ENCODE peak calls at places on chromosome 17, in four cellular contexts. Y is myocyte, J is hypothalamus, H is lung. K is an unnamed sample.

GRCh38 chr17:28726396-28726911 is 421 bp upstream of the TLCD1 start:
- DNase-seq in Y (peak), J (peak), H (peak), K (peak)

GRCh38 chr17:81093576-81094223 is 58.7 kb downstream of the BAIAP2 start:
- DNase-seq in Y (no peak), J (no peak), H (no peak), K (no peak)

GRCh38 chr17:49583226-49583625 is 7.6 kb downstream of the NXPH3 start:
- DNase-seq in Y (no peak), J (no peak), H (no peak), K (no peak)

GRCh38 chr17:78019367-78019975 is 61.0 kb downstream of the TNRC6C start:
- DNase-seq in Y (peak), J (no peak), H (no peak), K (no peak)

GRCh38 chr17:48593840-48594411 is 347 bp upstream of the HOXB5 start:
- DNase-seq in Y (peak), J (no peak), H (peak), K (peak)

GRCh38 chr17:50649042-50649908 is 14.6 kb downstream of the ABCC3 start:
- DNase-seq in Y (no peak), J (no peak), H (no peak), K (no peak)

GRCh38 chr17:28334176-28334575 is 1.1 kb downstream of the IFT20 start:
- DNase-seq in Y (no peak), J (no peak), H (no peak), K (no peak)

GRCh38 chr17:37642706-37643105 is 540 bp downstream of the DDX52 start:
- DNase-seq in Y (peak), J (no peak), H (no peak), K (no peak)

GRCh38 chr17:76917829-76918228 is 49.6 kb downstream of the MGAT5B start:
- DNase-seq in Y (no peak), J (no peak), H (no peak), K (no peak)

GRCh38 chr17:63001689-63002394 is 35.8 kb downstream of the TANC2 start:
- DNase-seq in Y (no peak), J (no peak), H (no peak), K (no peak)

GRCh38 chr17:2094891-2095535 is 40.1 kb downstream of the HIC1 start:
- DNase-seq in Y (no peak), J (no peak), H (peak), K (no peak)

GRCh38 chr17:46962374-46962790 is 16.7 kb downstream of the RPRML start:
- DNase-seq in Y (no peak), J (no peak), H (no peak), K (no peak)

GRCh38 chr17:42347198-42347597 is 41.0 kb downstream of the STAT3 start:
- DNase-seq in Y (peak), J (no peak), H (no peak), K (no peak)

GRCh38 chr17:35433075-35433894 is 985 bp upstream of the SLFN12 start:
- DNase-seq in Y (peak), J (no peak), H (peak), K (no peak)

GRCh38 chr17:67708378-67708777 is 9.4 kb upstream of the NOL11 start:
- DNase-seq in Y (no peak), J (no peak), H (no peak), K (no peak)

GRCh38 chr17:32156656-32157055 is 14.4 kb downstream of the RHOT1 start:
- DNase-seq in Y (no peak), J (no peak), H (no peak), K (no peak)

GRCh38 chr17:31256936-31257335 is 40.1 kb downstream of the OMG start:
- DNase-seq in Y (no peak), J (no peak), H (no peak), K (no peak)

GRCh38 chr17:14792751-14793150 is 472.4 kb downstream of the PMP22 start:
- DNase-seq in Y (no peak), J (no peak), H (no peak), K (no peak)

GRCh38 chr17:73972056-73972455 is 231.4 kb upstream of the RPL38 start:
- DNase-seq in Y (no peak), J (no peak), H (no peak), K (no peak)

GRCh38 chr17:70905796-70906195 is 736.5 kb downstream of the KCNJ2 start:
- DNase-seq in Y (peak), J (no peak), H (peak), K (no peak)

GRCh38 chr17:77631307-77631706 is 327.2 kb upstream of the TNRC6C start:
- DNase-seq in Y (no peak), J (no peak), H (no peak), K (no peak)

GRCh38 chr17:32265192-32265895 is at the start of gene RHBDL3:
- DNase-seq in Y (no peak), J (no peak), H (no peak), K (no peak)

GRCh38 chr17:78230996-78231931 is at the start of gene TMEM235:
- DNase-seq in Y (no peak), J (no peak), H (no peak), K (peak)

GRCh38 chr17:48310748-48311213 is 119.2 kb downstream of the SKAP1 start:
- DNase-seq in Y (no peak), J (no peak), H (no peak), K (no peak)

GRCh38 chr17:69213059-69213813 is 15.4 kb downstream of the ABCA10 start:
- DNase-seq in Y (no peak), J (no peak), H (no peak), K (no peak)

GRCh38 chr17:67671492-67671891 is 46.2 kb upstream of the NOL11 start:
- DNase-seq in Y (no peak), J (no peak), H (no peak), K (no peak)

GRCh38 chr17:66255112-66255511 is 25.9 kb upstream of the APOH start:
- DNase-seq in Y (peak), J (no peak), H (no peak), K (no peak)

GRCh38 chr17:44828919-44829557 is 1.0 kb downstream of the GJC1 start:
- DNase-seq in Y (no peak), J (no peak), H (no peak), K (no peak)

GRCh38 chr17:83179378-83179777 is 100.0 kb downstream of the METRNL start:
- DNase-seq in Y (no peak), J (no peak), H (peak), K (no peak)

GRCh38 chr17:56514264-56514663 is 79.2 kb upstream of the NOG start:
- DNase-seq in Y (no peak), J (no peak), H (no peak), K (no peak)

GRCh38 chr17:82377924-82378740 is 6.6 kb downstream of the UTS2R start:
- DNase-seq in Y (no peak), J (no peak), H (no peak), K (no peak)

GRCh38 chr17:82013341-82013740 is 9.3 kb downstream of the CENPX start:
- DNase-seq in Y (no peak), J (no peak), H (no peak), K (no peak)

GRCh38 chr17:80358861-80359260 is 56.1 kb upstream of the ENDOV start:
- DNase-seq in Y (no peak), J (no peak), H (no peak), K (no peak)

GRCh38 chr17:80968602-80969029 is 23.0 kb upstream of the CHMP6 start:
- DNase-seq in Y (peak), J (peak), H (no peak), K (no peak)

GRCh38 chr17:31068291-31068690 is 26.5 kb upstream of the NF1 start:
- DNase-seq in Y (peak), J (no peak), H (no peak), K (peak)

GRCh38 chr17:47605006-47605405 is 44.7 kb upstream of the KPNB1 start:
- DNase-seq in Y (no peak), J (no peak), H (no peak), K (no peak)

GRCh38 chr17:36675786-36676185 is 74.4 kb downstream of the MRM1 start:
- DNase-seq in Y (no peak), J (no peak), H (no peak), K (no peak)

GRCh38 chr17:46742539-46743270 is 75.8 kb downstream of the WNT3 start:
- DNase-seq in Y (peak), J (no peak), H (peak), K (no peak)